ENCODE peak calls at places on chromosomes 4 and X, in four cellular contexts. One of them, this sample, is unnamed.

GRCh38 chrX:134949271-134949670 is 41.5 kb upstream of the SMIM10 start:
- DNase-seq in NCI-H1436: no peak
- DNase-seq in right lobe of liver: no peak
- DNase-seq in stimulated activated naive CD8-positive, alpha-beta T cell treated with anti-CD3 and anti-CD28 coated beads, Interleukin-15, Interleukin-2, amounts not matched to agents 100 U/mL and 50 U/mL, for 24 hours: no peak
- DNase-seq in this sample: no peak

GRCh38 chr4:77959566-77960338 is 97.1 kb downstream of the MRPL1 start:
- DNase-seq in right lobe of liver: no peak
- DNase-seq in NCI-H1436: peak; percentile 53
- DNase-seq in stimulated activated naive CD8-positive, alpha-beta T cell treated with anti-CD3 and anti-CD28 coated beads, Interleukin-15, Interleukin-2, amounts not matched to agents 100 U/mL and 50 U/mL, for 24 hours: no peak
- DNase-seq in this sample: peak; percentile 9

GRCh38 chr4:156437666-156438065 is 484.0 kb upstream of the CTSO start:
- DNase-seq in NCI-H1436: no peak
- DNase-seq in stimulated activated naive CD8-positive, alpha-beta T cell treated with anti-CD3 and anti-CD28 coated beads, Interleukin-15, Interleukin-2, amounts not matched to agents 100 U/mL and 50 U/mL, for 24 hours: no peak
- DNase-seq in right lobe of liver: no peak
- DNase-seq in this sample: no peak

GRCh38 chrX:148732743-148733142 is 232.3 kb downstream of the AFF2 start:
- DNase-seq in stimulated activated naive CD8-positive, alpha-beta T cell treated with anti-CD3 and anti-CD28 coated beads, Interleukin-15, Interleukin-2, amounts not matched to agents 100 U/mL and 50 U/mL, for 24 hours: no peak
- DNase-seq in NCI-H1436: no peak
- DNase-seq in right lobe of liver: no peak
- DNase-seq in this sample: no peak

GRCh38 chr4:145756244-145756643 is 76.3 kb downstream of the C4orf51 start:
- DNase-seq in NCI-H1436: no peak
- DNase-seq in right lobe of liver: no peak
- DNase-seq in stimulated activated naive CD8-positive, alpha-beta T cell treated with anti-CD3 and anti-CD28 coated beads, Interleukin-15, Interleukin-2, amounts not matched to agents 100 U/mL and 50 U/mL, for 24 hours: no peak
- DNase-seq in this sample: no peak

GRCh38 chr4:69822198-69822597 is 37.7 kb downstream of the SULT1E1 start:
- DNase-seq in stimulated activated naive CD8-positive, alpha-beta T cell treated with anti-CD3 and anti-CD28 coated beads, Interleukin-15, Interleukin-2, amounts not matched to agents 100 U/mL and 50 U/mL, for 24 hours: no peak
- DNase-seq in NCI-H1436: no peak
- DNase-seq in right lobe of liver: no peak
- DNase-seq in this sample: no peak

GRCh38 chr4:183140911-183141320 is 41.9 kb downstream of the WWC2 start:
- DNase-seq in stimulated activated naive CD8-positive, alpha-beta T cell treated with anti-CD3 and anti-CD28 coated beads, Interleukin-15, Interleukin-2, amounts not matched to agents 100 U/mL and 50 U/mL, for 24 hours: no peak
- DNase-seq in NCI-H1436: no peak
- DNase-seq in right lobe of liver: no peak
- DNase-seq in this sample: no peak

GRCh38 chr4:30208731-30209435 is 511.3 kb upstream of the PCDH7 start:
- DNase-seq in right lobe of liver: no peak
- DNase-seq in stimulated activated naive CD8-positive, alpha-beta T cell treated with anti-CD3 and anti-CD28 coated beads, Interleukin-15, Interleukin-2, amounts not matched to agents 100 U/mL and 50 U/mL, for 24 hours: no peak
- DNase-seq in NCI-H1436: no peak
- DNase-seq in this sample: no peak

GRCh38 chrX:129823115-129823514 is 20.6 kb downstream of the ZDHHC9 start:
- DNase-seq in NCI-H1436: no peak
- DNase-seq in stimulated activated naive CD8-positive, alpha-beta T cell treated with anti-CD3 and anti-CD28 coated beads, Interleukin-15, Interleukin-2, amounts not matched to agents 100 U/mL and 50 U/mL, for 24 hours: peak; percentile 51
- DNase-seq in right lobe of liver: no peak
- DNase-seq in this sample: peak; percentile 66

GRCh38 chrX:1086444-1087409 is 125.7 kb downstream of the CRLF2 start:
- DNase-seq in NCI-H1436: no peak
- DNase-seq in stimulated activated naive CD8-positive, alpha-beta T cell treated with anti-CD3 and anti-CD28 coated beads, Interleukin-15, Interleukin-2, amounts not matched to agents 100 U/mL and 50 U/mL, for 24 hours: no peak
- DNase-seq in right lobe of liver: peak; percentile 5
- DNase-seq in this sample: no peak

GRCh38 chrX:110136136-110136535 is 133.2 kb downstream of the TMEM164 start:
- DNase-seq in right lobe of liver: no peak
- DNase-seq in NCI-H1436: no peak
- DNase-seq in stimulated activated naive CD8-positive, alpha-beta T cell treated with anti-CD3 and anti-CD28 coated beads, Interleukin-15, Interleukin-2, amounts not matched to agents 100 U/mL and 50 U/mL, for 24 hours: no peak
- DNase-seq in this sample: no peak

GRCh38 chrX:123648028-123648810 is 84.6 kb downstream of the THOC2 start:
- DNase-seq in NCI-H1436: peak; percentile 0
- DNase-seq in stimulated activated naive CD8-positive, alpha-beta T cell treated with anti-CD3 and anti-CD28 coated beads, Interleukin-15, Interleukin-2, amounts not matched to agents 100 U/mL and 50 U/mL, for 24 hours: peak; percentile 3
- DNase-seq in right lobe of liver: peak; percentile 56
- DNase-seq in this sample: no peak

GRCh38 chr4:174629265-174629664 is 107.0 kb upstream of the HPGD start:
- DNase-seq in NCI-H1436: no peak
- DNase-seq in stimulated activated naive CD8-positive, alpha-beta T cell treated with anti-CD3 and anti-CD28 coated beads, Interleukin-15, Interleukin-2, amounts not matched to agents 100 U/mL and 50 U/mL, for 24 hours: no peak
- DNase-seq in right lobe of liver: no peak
- DNase-seq in this sample: no peak

GRCh38 chrX:2710041-2710471 is 19.0 kb downstream of the CD99 start:
- DNase-seq in stimulated activated naive CD8-positive, alpha-beta T cell treated with anti-CD3 and anti-CD28 coated beads, Interleukin-15, Interleukin-2, amounts not matched to agents 100 U/mL and 50 U/mL, for 24 hours: peak; percentile 48
- DNase-seq in right lobe of liver: no peak
- DNase-seq in NCI-H1436: no peak
- DNase-seq in this sample: peak; percentile 61

GRCh38 chr4:128286474-128287158 is 997 bp downstream of the PGRMC2 start:
- DNase-seq in right lobe of liver: no peak
- DNase-seq in NCI-H1436: no peak
- DNase-seq in stimulated activated naive CD8-positive, alpha-beta T cell treated with anti-CD3 and anti-CD28 coated beads, Interleukin-15, Interleukin-2, amounts not matched to agents 100 U/mL and 50 U/mL, for 24 hours: no peak
- DNase-seq in this sample: peak; percentile 43

GRCh38 chrX:17817242-17817641 is 43.9 kb downstream of the RAI2 start:
- DNase-seq in right lobe of liver: no peak
- DNase-seq in stimulated activated naive CD8-positive, alpha-beta T cell treated with anti-CD3 and anti-CD28 coated beads, Interleukin-15, Interleukin-2, amounts not matched to agents 100 U/mL and 50 U/mL, for 24 hours: no peak
- DNase-seq in NCI-H1436: no peak
- DNase-seq in this sample: no peak

GRCh38 chr4:40990899-40991265 is 223.5 kb downstream of the APBB2 start:
- DNase-seq in right lobe of liver: no peak
- DNase-seq in stimulated activated naive CD8-positive, alpha-beta T cell treated with anti-CD3 and anti-CD28 coated beads, Interleukin-15, Interleukin-2, amounts not matched to agents 100 U/mL and 50 U/mL, for 24 hours: no peak
- DNase-seq in NCI-H1436: no peak
- DNase-seq in this sample: no peak

GRCh38 chrX:19987856-19988255 is 3.0 kb downstream of the BCLAF3 start:
- DNase-seq in stimulated activated naive CD8-positive, alpha-beta T cell treated with anti-CD3 and anti-CD28 coated beads, Interleukin-15, Interleukin-2, amounts not matched to agents 100 U/mL and 50 U/mL, for 24 hours: no peak
- DNase-seq in NCI-H1436: no peak
- DNase-seq in right lobe of liver: no peak
- DNase-seq in this sample: no peak

GRCh38 chrX:106751407-106751806 is 24.9 kb downstream of the RNF128 start:
- DNase-seq in right lobe of liver: no peak
- DNase-seq in stimulated activated naive CD8-positive, alpha-beta T cell treated with anti-CD3 and anti-CD28 coated beads, Interleukin-15, Interleukin-2, amounts not matched to agents 100 U/mL and 50 U/mL, for 24 hours: no peak
- DNase-seq in NCI-H1436: no peak
- DNase-seq in this sample: no peak

GRCh38 chrX:77502951-77503525 is 55.8 kb downstream of the FGF16 start:
- DNase-seq in stimulated activated naive CD8-positive, alpha-beta T cell treated with anti-CD3 and anti-CD28 coated beads, Interleukin-15, Interleukin-2, amounts not matched to agents 100 U/mL and 50 U/mL, for 24 hours: no peak
- DNase-seq in right lobe of liver: no peak
- DNase-seq in NCI-H1436: no peak
- DNase-seq in this sample: no peak

GRCh38 chrX:139078761-139079160 is 367.2 kb upstream of the FGF13 start:
- DNase-seq in NCI-H1436: no peak
- DNase-seq in right lobe of liver: no peak
- DNase-seq in stimulated activated naive CD8-positive, alpha-beta T cell treated with anti-CD3 and anti-CD28 coated beads, Interleukin-15, Interleukin-2, amounts not matched to agents 100 U/mL and 50 U/mL, for 24 hours: no peak
- DNase-seq in this sample: no peak

GRCh38 chr4:183080372-183081115 is 18.5 kb upstream of the WWC2 start:
- DNase-seq in stimulated activated naive CD8-positive, alpha-beta T cell treated with anti-CD3 and anti-CD28 coated beads, Interleukin-15, Interleukin-2, amounts not matched to agents 100 U/mL and 50 U/mL, for 24 hours: no peak
- DNase-seq in NCI-H1436: no peak
- DNase-seq in right lobe of liver: no peak
- DNase-seq in this sample: no peak

GRCh38 chr4:25970691-25971427 is 56.8 kb downstream of the SMIM20 start:
- DNase-seq in stimulated activated naive CD8-positive, alpha-beta T cell treated with anti-CD3 and anti-CD28 coated beads, Interleukin-15, Interleukin-2, amounts not matched to agents 100 U/mL and 50 U/mL, for 24 hours: no peak
- DNase-seq in right lobe of liver: no peak
- DNase-seq in NCI-H1436: no peak
- DNase-seq in this sample: no peak

GRCh38 chrX:140389331-140389730 is 115.5 kb downstream of the SOX3 start:
- DNase-seq in NCI-H1436: no peak
- DNase-seq in right lobe of liver: peak; percentile 55
- DNase-seq in stimulated activated naive CD8-positive, alpha-beta T cell treated with anti-CD3 and anti-CD28 coated beads, Interleukin-15, Interleukin-2, amounts not matched to agents 100 U/mL and 50 U/mL, for 24 hours: no peak
- DNase-seq in this sample: no peak

GRCh38 chr4:156677136-156677535 is 294.5 kb downstream of the PDGFC start:
- DNase-seq in right lobe of liver: no peak
- DNase-seq in stimulated activated naive CD8-positive, alpha-beta T cell treated with anti-CD3 and anti-CD28 coated beads, Interleukin-15, Interleukin-2, amounts not matched to agents 100 U/mL and 50 U/mL, for 24 hours: no peak
- DNase-seq in NCI-H1436: no peak
- DNase-seq in this sample: no peak

GRCh38 chr4:149997881-149998421 is 80.3 kb upstream of the DCLK2 start:
- DNase-seq in stimulated activated naive CD8-positive, alpha-beta T cell treated with anti-CD3 and anti-CD28 coated beads, Interleukin-15, Interleukin-2, amounts not matched to agents 100 U/mL and 50 U/mL, for 24 hours: no peak
- DNase-seq in NCI-H1436: no peak
- DNase-seq in right lobe of liver: no peak
- DNase-seq in this sample: no peak

GRCh38 chr4:189124149-189124758 is 816.4 kb upstream of the FRG1 start:
- DNase-seq in right lobe of liver: no peak
- DNase-seq in stimulated activated naive CD8-positive, alpha-beta T cell treated with anti-CD3 and anti-CD28 coated beads, Interleukin-15, Interleukin-2, amounts not matched to agents 100 U/mL and 50 U/mL, for 24 hours: no peak
- DNase-seq in NCI-H1436: peak; percentile 37
- DNase-seq in this sample: no peak

GRCh38 chrX:110462957-110463356 is 104.3 kb downstream of the RTL9 start:
- DNase-seq in NCI-H1436: no peak
- DNase-seq in right lobe of liver: no peak
- DNase-seq in stimulated activated naive CD8-positive, alpha-beta T cell treated with anti-CD3 and anti-CD28 coated beads, Interleukin-15, Interleukin-2, amounts not matched to agents 100 U/mL and 50 U/mL, for 24 hours: no peak
- DNase-seq in this sample: no peak

GRCh38 chr4:142614621-142615323 is 231.3 kb downstream of the INPP4B start:
- DNase-seq in NCI-H1436: no peak
- DNase-seq in right lobe of liver: no peak
- DNase-seq in stimulated activated naive CD8-positive, alpha-beta T cell treated with anti-CD3 and anti-CD28 coated beads, Interleukin-15, Interleukin-2, amounts not matched to agents 100 U/mL and 50 U/mL, for 24 hours: no peak
- DNase-seq in this sample: no peak

GRCh38 chr4:109232666-109233065 is 69.8 kb downstream of the COL25A1 start:
- DNase-seq in stimulated activated naive CD8-positive, alpha-beta T cell treated with anti-CD3 and anti-CD28 coated beads, Interleukin-15, Interleukin-2, amounts not matched to agents 100 U/mL and 50 U/mL, for 24 hours: no peak
- DNase-seq in right lobe of liver: no peak
- DNase-seq in NCI-H1436: no peak
- DNase-seq in this sample: no peak

This sample was measured in DND-41.